ENCODE peak calls at places on chromosome 6, in seven cellular contexts. F is bronchial epithelial cell, O is endothelial cell, G is cardiac fibroblast, P is upper lobe of right lung, U is transverse colon, Y is BJ. H is an unnamed sample.

GRCh38 chr6:55578537-55579363 is at the start of gene HMGCLL1:
- DNase-seq in P (peak; percentile 71), G (peak; percentile 1), O (peak; percentile 63), U (peak; percentile 11), Y (no peak), F (peak; percentile 20), H (no peak)

GRCh38 chr6:145073811-145074210 is 661.5 kb downstream of the EPM2A start:
- DNase-seq in U (no peak), P (no peak), Y (no peak), G (no peak), O (no peak), F (no peak), H (no peak)

GRCh38 chr6:165863801-165864200 is 200.8 kb upstream of the PDE10A start:
- DNase-seq in P (no peak), Y (no peak), O (no peak), F (no peak), G (no peak), U (no peak), H (no peak)

GRCh38 chr6:4316867-4317400 is 181.6 kb upstream of the ECI2 start:
- DNase-seq in O (no peak), Y (peak; percentile 65), P (peak; percentile 79), U (peak; percentile 71), F (peak; percentile 95), G (peak; percentile 91), H (no peak)

GRCh38 chr6:136616527-136616926 is 66.3 kb upstream of the MAP7 start:
- DNase-seq in O (no peak), Y (no peak), G (no peak), U (no peak), F (no peak), P (no peak), H (no peak)

GRCh38 chr6:42694586-42694985 is 27.8 kb downstream of the PRPH2 start:
- DNase-seq in F (no peak), G (peak; percentile 78), Y (peak; percentile 38), P (no peak), O (no peak), U (no peak), H (no peak)

GRCh38 chr6:111644893-111645430 is 39.3 kb upstream of the TRAF3IP2 start:
- DNase-seq in Y (no peak), U (no peak), G (no peak), F (no peak), O (no peak), P (no peak), H (no peak)

GRCh38 chr6:143762126-143762525 is 81.0 kb upstream of the LTV1 start:
- DNase-seq in P (no peak), Y (no peak), F (no peak), G (no peak), U (no peak), O (no peak), H (no peak)

GRCh38 chr6:148396926-148397325 is 54.3 kb downstream of the SASH1 start:
- DNase-seq in U (no peak), G (no peak), Y (no peak), F (no peak), O (no peak), P (no peak), H (no peak)

GRCh38 chr6:170193326-170193821 is 97.5 kb downstream of the DLL1 start:
- DNase-seq in P (no peak), Y (no peak), G (no peak), O (no peak), F (no peak), U (no peak), H (no peak)

GRCh38 chr6:156427345-156427744 is 349.8 kb upstream of the ARID1B start:
- DNase-seq in Y (peak; percentile 91), U (peak; percentile 18), P (no peak), F (peak; percentile 98), O (no peak), G (peak; percentile 68), H (no peak)

GRCh38 chr6:2351807-2352431 is 106.5 kb upstream of the GMDS start:
- DNase-seq in U (no peak), P (no peak), F (peak; percentile 40), G (peak; percentile 46), Y (peak; percentile 55), O (no peak), H (no peak)

GRCh38 chr6:20699402-20699801 is 165.1 kb downstream of the CDKAL1 start:
- DNase-seq in F (peak; percentile 83), Y (no peak), G (no peak), O (no peak), U (no peak), P (no peak), H (no peak)

GRCh38 chr6:15389079-15389758 is 143.3 kb downstream of the JARID2 start:
- DNase-seq in O (no peak), P (no peak), G (peak; percentile 70), F (no peak), Y (no peak), U (no peak), H (no peak)

GRCh38 chr6:35302604-35303218 is 5.1 kb downstream of the DEF6 start:
- DNase-seq in U (peak; percentile 82), O (no peak), P (no peak), Y (no peak), F (peak; percentile 91), G (peak; percentile 28), H (no peak)

GRCh38 chr6:18507018-18507415 is 119.9 kb downstream of the RNF144B start:
- DNase-seq in U (no peak), O (no peak), F (no peak), Y (no peak), G (no peak), P (no peak), H (no peak)

GRCh38 chr6:56047931-56048520 is 172.6 kb upstream of the BMP5 start:
- DNase-seq in P (no peak), G (no peak), Y (no peak), F (no peak), U (no peak), O (no peak), H (no peak)

GRCh38 chr6:27161946-27162603 is 85.4 kb upstream of the PRSS16 start:
- DNase-seq in Y (no peak), O (peak; percentile 24), F (peak; percentile 81), U (no peak), P (no peak), G (peak; percentile 57), H (no peak)

GRCh38 chr6:169961772-169962561 is 210.5 kb downstream of the ERMARD start:
- DNase-seq in P (peak; percentile 67), Y (no peak), U (peak; percentile 21), G (no peak), O (peak; percentile 71), F (no peak), H (no peak)

GRCh38 chr6:5401845-5402738 is 140.8 kb downstream of the FARS2 start:
- DNase-seq in Y (no peak), G (peak; percentile 55), U (no peak), F (peak; percentile 32), O (no peak), P (no peak), H (no peak)

GRCh38 chr6:142884214-142885035 is 60.6 kb downstream of the HIVEP2 start:
- DNase-seq in F (no peak), O (no peak), G (no peak), P (no peak), Y (no peak), U (no peak), H (no peak)

GRCh38 chr6:71478834-71479541 is 190.4 kb downstream of the OGFRL1 start:
- DNase-seq in O (peak; percentile 11), Y (peak; percentile 91), G (peak; percentile 97), U (no peak), P (no peak), F (peak; percentile 90), H (no peak)

GRCh38 chr6:35365599-35366596 is 23.5 kb downstream of the PPARD start:
- DNase-seq in G (no peak), F (peak; percentile 67), U (no peak), P (no peak), Y (no peak), O (no peak), H (no peak)

GRCh38 chr6:25832307-25832662 is 433 bp upstream of the SLC17A1 start:
- DNase-seq in Y (no peak), F (no peak), G (no peak), O (no peak), U (no peak), P (no peak), H (no peak)

GRCh38 chr6:20608905-20609304 is 74.6 kb downstream of the CDKAL1 start:
- DNase-seq in Y (no peak), P (no peak), U (no peak), G (no peak), O (no peak), F (no peak), H (no peak)

GRCh38 chr6:15430181-15430580 is 184.3 kb downstream of the JARID2 start:
- DNase-seq in G (peak; percentile 42), Y (no peak), U (no peak), F (no peak), P (no peak), O (no peak), H (no peak)

GRCh38 chr6:112141707-112142106 is 54.3 kb downstream of the FAM229B start:
- DNase-seq in G (no peak), O (no peak), P (no peak), U (no peak), F (no peak), Y (no peak), H (no peak)

DNA sequence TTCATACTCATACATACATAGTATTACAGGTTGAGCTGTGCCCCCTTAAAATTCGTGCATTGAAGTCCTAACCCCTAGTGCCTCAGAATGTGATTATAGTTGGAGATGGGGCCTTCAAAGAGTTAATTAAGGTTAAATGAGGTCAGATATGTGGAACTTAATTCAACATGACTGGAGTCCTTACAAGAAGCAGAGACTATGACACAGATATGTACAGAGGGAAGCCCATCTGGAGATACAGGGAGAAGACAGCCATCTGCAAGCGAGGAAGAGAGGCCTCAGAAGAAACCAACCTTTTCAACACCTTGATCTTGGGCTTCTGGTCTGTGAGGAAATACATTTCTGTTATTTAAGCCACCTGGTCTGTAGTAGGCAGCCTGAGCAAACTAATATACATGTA is 536.1 kb upstream of the AGPAT4 start:
- DNase-seq in P (no peak), F (no peak), G (no peak), O (no peak), Y (no peak), U (no peak), H (no peak)
- TF ChIP-seq CTCF in P (no peak), F (no peak), G (no peak), O (no peak), Y (no peak), U (no peak), H (no peak)

GRCh38 chr6:73798592-73798991 is 102.6 kb downstream of the CD109 start:
- DNase-seq in F (peak; percentile 90), U (peak; percentile 14), Y (peak; percentile 85), P (no peak), G (peak; percentile 83), O (no peak), H (no peak)
- TF ChIP-seq CTCF in F (peak; percentile 28), U (no peak), Y (peak; percentile 71), P (no peak), G (peak; percentile 67), O (no peak), H (no peak)

DNA sequence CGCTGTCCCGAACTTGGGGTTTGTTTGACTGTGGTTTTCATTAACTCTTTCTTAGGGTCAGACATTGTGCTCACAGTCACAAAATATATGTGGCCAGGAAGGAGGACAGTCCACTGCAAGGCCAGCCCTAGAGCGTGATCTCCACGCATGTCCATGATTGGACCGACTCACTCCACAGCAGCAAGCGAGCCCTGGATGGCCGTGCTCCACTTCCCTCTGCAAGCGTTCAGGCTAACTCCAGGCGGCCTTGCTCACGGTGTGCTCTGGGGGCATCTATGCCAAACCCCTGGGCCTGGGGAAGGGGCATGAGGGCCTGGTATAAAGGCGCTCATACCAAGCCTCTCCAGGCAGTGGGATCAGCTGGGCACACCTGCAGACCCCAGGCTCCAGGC is 5.6 kb downstream of the DACT2 start:
- DNase-seq in G (no peak), O (no peak), U (no peak), F (no peak), P (no peak), Y (no peak), H (no peak)
- TF ChIP-seq CTCF in G (no peak), O (no peak), U (no peak), F (no peak), P (no peak), Y (no peak), H (no peak)

GRCh38 chr6:78436335-78436734 is 431.0 kb upstream of the IRAK1BP1 start:
- DNase-seq in G (peak; percentile 25), O (no peak), U (no peak), F (peak; percentile 54), P (no peak), Y (no peak), H (no peak)
- TF ChIP-seq CTCF in G (peak; percentile 46), O (no peak), U (no peak), F (peak; percentile 27), P (no peak), Y (peak; percentile 52), H (no peak)

H was measured in omental fat pad.